ENCODE peak calls at places on chromosome 14, in ten cellular contexts. N is dorsolateral prefrontal cortex, H is GM12865, A is IMR-90, X is breast epithelium, R is AG04450, L is left lung, D is fibroblast of lung, J is left ventricle myocardium inferior, M is cardiac fibroblast. I is an unnamed sample.
A peak's percentile ranks its signal among the peaks of the same experiment; 100 is the strongest.

GRCh38 chr14:96997996-96998395 is 200.8 kb downstream of the VRK1 start:
- DNase-seq in N (no peak), H (no peak), A (no peak), X (no peak), R (no peak), L (no peak), D (no peak), J (no peak), M (no peak), I (no peak)

GRCh38 chr14:71467419-71467818 is 464.8 kb upstream of the RGS6 start:
- DNase-seq in N (no peak), H (no peak), A (no peak), X (no peak), R (no peak), L (no peak), D (peak; percentile 58), J (no peak), M (peak; percentile 66), I (no peak)

GRCh38 chr14:71139058-71139946 is 232.0 kb downstream of the PCNX1 start:
- DNase-seq in N (peak; percentile 53), H (peak; percentile 71), A (peak; percentile 48), X (no peak), R (peak; percentile 13), L (peak; percentile 53), D (peak; percentile 39), J (peak; percentile 37), M (peak; percentile 77), I (peak; percentile 56)

GRCh38 chr14:31965735-31966598 is 111.1 kb upstream of the ARHGAP5 start:
- DNase-seq in N (no peak), H (no peak), A (peak; percentile 4), X (no peak), R (no peak), L (no peak), D (peak; percentile 40), J (no peak), M (no peak), I (no peak)

GRCh38 chr14:95649230-95649629 is 37.0 kb upstream of the TCL1B start:
- DNase-seq in N (no peak), H (no peak), A (no peak), X (no peak), R (no peak), L (no peak), D (no peak), J (no peak), M (no peak), I (no peak)

GRCh38 chr14:33998263-33998662 is 47.4 kb upstream of the EGLN3 start:
- DNase-seq in N (no peak), H (no peak), A (no peak), X (no peak), R (no peak), L (no peak), D (no peak), J (no peak), M (no peak), I (no peak)

GRCh38 chr14:101481557-101481956 is 79.7 kb upstream of the DIO3 start:
- DNase-seq in N (peak; percentile 14), H (no peak), A (no peak), X (peak; percentile 24), R (no peak), L (peak; percentile 29), D (no peak), J (no peak), M (no peak), I (no peak)

GRCh38 chr14:70754989-70755388 is 54.3 kb downstream of the MAP3K9 start:
- DNase-seq in N (no peak), H (no peak), A (no peak), X (no peak), R (no peak), L (peak; percentile 77), D (peak; percentile 72), J (no peak), M (peak; percentile 3), I (no peak)

GRCh38 chr14:52950410-52950897 is 396 bp downstream of the FERMT2 start:
- DNase-seq in N (no peak), H (peak; percentile 23), A (peak; percentile 29), X (peak; percentile 61), R (no peak), L (peak; percentile 56), D (no peak), J (peak; percentile 58), M (peak; percentile 49), I (peak; percentile 60)

GRCh38 chr14:52949711-52950409 is 990 bp downstream of the FERMT2 start:
- DNase-seq in N (peak; percentile 43), H (no peak), A (peak; percentile 46), X (no peak), R (no peak), L (peak; percentile 42), D (peak; percentile 70), J (no peak), M (peak; percentile 64), I (peak; percentile 38)

GRCh38 chr14:52949249-52949648 is 1.6 kb downstream of the FERMT2 start:
- DNase-seq in N (no peak), H (no peak), A (no peak), X (no peak), R (no peak), L (no peak), D (no peak), J (no peak), M (no peak), I (no peak)

GRCh38 chr14:52948039-52948438 is 2.8 kb downstream of the FERMT2 start:
- DNase-seq in N (no peak), H (no peak), A (no peak), X (no peak), R (no peak), L (no peak), D (no peak), J (no peak), M (peak; percentile 35), I (no peak)

GRCh38 chr14:52948836-52949235 is 2.0 kb downstream of the FERMT2 start:
- DNase-seq in N (no peak), H (no peak), A (no peak), X (no peak), R (no peak), L (no peak), D (no peak), J (no peak), M (no peak), I (no peak)
- H3K4me3 ChIP-seq in N (peak overlapping the region; percentile 81), H (no peak overlapping the region), A (peak overlapping the region; percentile 99), X (peak overlapping the region; percentile 93), R (peak overlapping the region; percentile 100), L (peak overlapping the region; percentile 71), D (peak overlapping the region; percentile 98), J (peak overlapping the region; percentile 95), M (peak overlapping the region; percentile 79), I (peak overlapping the region; percentile 19)

GRCh38 chr14:64550539-64551333 is 975 bp downstream of the PPP1R36 start:
- DNase-seq in N (no peak), H (no peak), A (no peak), X (no peak), R (no peak), L (no peak), D (no peak), J (no peak), M (no peak), I (no peak)

GRCh38 chr14:64549016-64549415 is 745 bp upstream of the PPP1R36 start:
- DNase-seq in N (no peak), H (no peak), A (peak; percentile 12), X (no peak), R (no peak), L (no peak), D (no peak), J (no peak), M (no peak), I (no peak)

GRCh38 chr14:64554551-64554950 is 4.8 kb downstream of the PPP1R36 start:
- DNase-seq in N (no peak), H (no peak), A (no peak), X (no peak), R (no peak), L (no peak), D (no peak), J (no peak), M (no peak), I (no peak)

GRCh38 chr14:64544607-64545312 is 4.2 kb downstream of the HSPA2 start:
- DNase-seq in N (no peak), H (no peak), A (peak; percentile 39), X (no peak), R (no peak), L (no peak), D (no peak), J (no peak), M (no peak), I (no peak)

DNA sequence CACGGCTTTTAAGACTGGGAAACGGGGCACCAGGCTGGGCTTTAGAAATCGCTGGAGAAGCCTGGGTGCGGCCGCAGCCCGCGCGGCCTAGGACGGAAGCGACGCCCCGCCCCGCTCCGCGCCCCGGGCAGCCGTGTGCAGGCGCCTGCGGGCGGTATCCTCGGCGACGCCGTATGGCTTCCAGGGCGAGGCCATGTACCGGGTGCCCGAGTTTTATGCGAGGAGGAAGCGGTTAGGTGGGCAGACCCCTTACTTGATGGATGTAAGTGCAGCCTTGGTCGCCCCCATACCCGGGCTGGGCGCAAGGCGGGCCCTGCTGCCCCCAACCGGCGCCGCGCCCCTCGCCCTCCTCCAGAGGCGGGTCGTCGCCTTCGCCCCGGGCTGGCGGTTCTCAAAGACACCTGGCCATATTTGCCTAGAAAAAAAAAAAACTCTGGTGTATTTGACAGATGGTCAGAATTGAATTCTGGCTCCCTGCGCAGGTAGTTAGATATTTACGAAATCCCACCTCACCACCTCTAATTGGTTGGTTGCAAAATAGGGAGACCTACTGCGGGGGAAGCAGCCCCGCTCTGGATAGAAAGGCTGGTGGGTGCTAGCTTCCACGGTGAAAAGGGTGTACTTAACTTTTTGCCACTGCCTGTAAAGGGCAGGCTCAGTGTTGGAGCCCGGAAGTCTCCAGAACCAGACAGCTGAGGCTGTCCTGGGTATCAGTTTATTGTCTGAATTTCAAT is at the start of gene PPP1R36:
- DNase-seq in N (no peak), H (peak; percentile 22), A (no peak), X (no peak), R (no peak), L (no peak), D (peak; percentile 26), J (peak; percentile 34), M (no peak), I (peak; percentile 7)
- H3K4me3 ChIP-seq in N (peak within 1 kb of the TSS; percentile 37), H (no peak within 1 kb of the TSS), A (no peak within 1 kb of the TSS), X (peak within 1 kb of the TSS; percentile 70), R (peak within 1 kb of the TSS; percentile 43), L (peak within 1 kb of the TSS; percentile 29), D (no peak within 1 kb of the TSS), J (peak within 1 kb of the TSS; percentile 64), M (no peak within 1 kb of the TSS), I (peak within 1 kb of the TSS; percentile 51)

GRCh38 chr14:50366115-50366514 is 30.6 kb downstream of the CDKL1 start:
- DNase-seq in N (no peak), H (no peak), A (peak; percentile 21), X (no peak), R (no peak), L (no peak), D (no peak), J (no peak), M (peak; percentile 23), I (no peak)

GRCh38 chr14:50362791-50363733 is 33.6 kb downstream of the CDKL1 start:
- DNase-seq in N (no peak), H (peak; percentile 35), A (peak; percentile 14), X (no peak), R (no peak), L (no peak), D (no peak), J (no peak), M (peak; percentile 41), I (no peak)

GRCh38 chr14:50366589-50366988 is 30.1 kb downstream of the CDKL1 start:
- DNase-seq in N (no peak), H (no peak), A (no peak), X (no peak), R (no peak), L (no peak), D (no peak), J (no peak), M (no peak), I (no peak)

GRCh38 chr14:50364792-50365191 is 31.9 kb downstream of the CDKL1 start:
- DNase-seq in N (no peak), H (no peak), A (no peak), X (no peak), R (no peak), L (no peak), D (no peak), J (no peak), M (no peak), I (no peak)

GRCh38 chr14:50363734-50364113 is 33.0 kb downstream of the CDKL1 start:
- DNase-seq in N (no peak), H (peak; percentile 90), A (peak; percentile 18), X (no peak), R (no peak), L (no peak), D (no peak), J (no peak), M (peak; percentile 70), I (peak; percentile 19)
- H3K4me3 ChIP-seq in N (no peak overlapping the region), H (peak overlapping the region; percentile 94), A (peak overlapping the region; percentile 5), X (peak overlapping the region; percentile 34), R (peak overlapping the region; percentile 38), L (peak overlapping the region; percentile 41), D (peak overlapping the region; percentile 0), J (peak overlapping the region; percentile 45), M (peak overlapping the region; percentile 15), I (peak overlapping the region; percentile 28)

DNA sequence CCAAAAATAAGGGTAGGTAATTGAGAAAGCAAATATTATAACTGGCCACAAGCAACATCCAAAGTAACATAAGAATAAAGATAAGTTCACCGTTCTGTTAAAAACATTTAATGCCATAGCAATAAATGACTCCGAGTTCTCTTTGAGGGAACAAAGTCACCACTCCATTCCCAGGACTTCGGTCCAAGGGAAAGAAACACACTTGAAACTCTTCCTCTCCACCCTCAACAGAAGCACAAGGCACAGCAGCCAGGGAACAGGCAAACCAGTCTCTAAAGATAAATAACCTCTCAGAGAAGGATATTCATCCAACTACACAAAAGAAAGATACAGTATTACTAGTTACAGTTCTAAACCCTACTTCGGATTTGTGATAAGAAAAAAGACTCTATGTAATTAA is 2.5 kb downstream of the SETD3 start:
- DNase-seq in N (no peak), H (no peak), A (no peak), X (no peak), R (no peak), L (no peak), D (no peak), J (no peak), M (no peak), I (no peak)
- H3K4me3 ChIP-seq in N (no peak overlapping the region), H (no peak overlapping the region), A (no peak overlapping the region), X (no peak overlapping the region), R (no peak overlapping the region), L (no peak overlapping the region), D (no peak overlapping the region), J (peak overlapping the region; percentile 92), M (no peak overlapping the region), I (no peak overlapping the region)

I was measured in tibial nerve.